ENCODE peak calls at places on chromosomes 1 and 21, in eight cellular contexts. S is sigmoid colon, I is K562, Y is NB4, L is ovary, D is breast epithelium, H is tibial nerve, Q is IMR-90. R is an unnamed sample.

GRCh38 chr1:229717774-229718173 is 91.7 kb downstream of the URB2 start:
- DNase-seq in S (no peak), I (no peak), Y (no peak), L (no peak), D (no peak), H (no peak), Q (no peak), R (no peak)

GRCh38 chr1:48675251-48675650 is 101.4 kb downstream of the BEND5 start:
- DNase-seq in S (no peak), I (no peak), Y (no peak), L (no peak), D (no peak), H (no peak), Q (no peak), R (no peak)

GRCh38 chr1:228500143-228500736 is 13.1 kb downstream of the RNF187 start:
- DNase-seq in S (no peak), I (no peak), Y (no peak), L (no peak), D (no peak), H (no peak), Q (no peak), R (no peak)

GRCh38 chr1:31412732-31413404 is at the start of gene SERINC2:
- DNase-seq in S (no peak), I (peak; percentile 95), Y (peak; percentile 34), L (no peak), D (no peak), H (no peak), Q (no peak), R (peak; percentile 58)

GRCh38 chr1:234500269-234500668 is 21.3 kb upstream of the TARBP1 start:
- DNase-seq in S (peak; percentile 78), I (no peak), Y (no peak), L (no peak), D (no peak), H (no peak), Q (no peak), R (no peak)

GRCh38 chr1:196723325-196724185 is 51.1 kb upstream of the CFHR3 start:
- DNase-seq in S (no peak), I (peak; percentile 29), Y (peak; percentile 47), L (no peak), D (no peak), H (no peak), Q (peak; percentile 23), R (peak; percentile 5)

GRCh38 chr1:4627353-4627752 is 27.1 kb upstream of the AJAP1 start:
- DNase-seq in S (peak; percentile 49), I (no peak), Y (no peak), L (no peak), D (no peak), H (no peak), Q (no peak), R (no peak)

GRCh38 chr21:26506951-26507350 is 66.1 kb downstream of the CYYR1 start:
- DNase-seq in S (no peak), I (no peak), Y (no peak), L (no peak), D (no peak), H (no peak), Q (peak; percentile 7), R (peak; percentile 6)

GRCh38 chr21:42358261-42358660 is 7.5 kb upstream of the TFF2 start:
- DNase-seq in S (no peak), I (no peak), Y (no peak), L (no peak), D (no peak), H (no peak), Q (no peak), R (no peak)

DNA sequence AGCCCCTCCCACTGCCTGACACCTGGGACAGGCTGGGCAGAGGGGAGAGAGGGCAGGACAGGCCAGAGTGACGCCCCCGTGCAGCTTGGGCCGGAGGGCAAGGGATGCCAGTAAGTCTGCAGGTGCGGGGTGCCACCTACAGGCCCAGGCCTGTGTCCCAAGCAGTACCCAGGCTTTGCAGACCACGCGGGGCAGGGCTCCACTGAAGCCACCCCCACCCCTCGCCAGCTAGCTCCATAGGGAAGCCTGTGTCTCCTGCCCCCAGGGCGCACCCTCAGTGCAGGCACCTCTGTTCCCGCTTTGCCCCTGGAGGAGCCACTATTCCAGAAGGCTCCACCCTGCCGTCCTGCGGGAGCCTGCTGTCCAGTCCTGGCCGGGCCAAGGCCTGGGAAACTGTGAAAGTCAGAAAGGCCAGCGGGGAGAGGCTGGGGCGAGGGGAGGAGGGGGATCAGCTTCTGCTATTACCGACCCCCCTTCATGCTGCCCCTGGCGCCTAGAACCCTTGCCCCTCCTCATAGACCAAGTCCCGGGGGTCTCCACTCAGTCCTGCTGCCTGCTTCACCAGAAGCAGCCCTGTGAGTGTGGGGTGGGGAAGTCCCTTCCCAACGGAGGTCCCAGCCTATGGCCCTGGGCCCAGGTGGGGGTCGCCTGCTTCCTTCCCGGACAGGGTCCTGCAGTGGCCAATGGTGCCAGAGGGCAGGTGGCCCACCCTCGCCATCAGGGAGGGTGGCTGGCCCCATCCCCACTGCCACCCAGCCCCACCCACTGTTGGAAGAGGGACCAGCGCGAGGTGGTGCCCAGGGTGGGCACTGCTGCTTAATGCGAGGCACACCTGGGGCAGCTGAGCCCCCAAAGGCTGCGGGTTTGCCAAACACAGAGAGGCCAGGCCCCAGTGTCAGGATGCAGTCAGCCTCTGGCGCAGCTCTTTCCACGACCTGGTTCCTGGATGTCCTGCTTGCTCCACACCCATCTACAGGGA is 54.4 kb downstream of the KCNAB2 start:
- DNase-seq in S (peak; percentile 57), I (no peak), Y (peak; percentile 30), L (no peak), D (no peak), H (no peak), Q (no peak), R (no peak)
- TF ChIP-seq POLR2A in S (no peak), I (no peak), Y (no peak), L (no peak), D (no peak), H (no peak), Q (no peak), R (no peak)

DNA sequence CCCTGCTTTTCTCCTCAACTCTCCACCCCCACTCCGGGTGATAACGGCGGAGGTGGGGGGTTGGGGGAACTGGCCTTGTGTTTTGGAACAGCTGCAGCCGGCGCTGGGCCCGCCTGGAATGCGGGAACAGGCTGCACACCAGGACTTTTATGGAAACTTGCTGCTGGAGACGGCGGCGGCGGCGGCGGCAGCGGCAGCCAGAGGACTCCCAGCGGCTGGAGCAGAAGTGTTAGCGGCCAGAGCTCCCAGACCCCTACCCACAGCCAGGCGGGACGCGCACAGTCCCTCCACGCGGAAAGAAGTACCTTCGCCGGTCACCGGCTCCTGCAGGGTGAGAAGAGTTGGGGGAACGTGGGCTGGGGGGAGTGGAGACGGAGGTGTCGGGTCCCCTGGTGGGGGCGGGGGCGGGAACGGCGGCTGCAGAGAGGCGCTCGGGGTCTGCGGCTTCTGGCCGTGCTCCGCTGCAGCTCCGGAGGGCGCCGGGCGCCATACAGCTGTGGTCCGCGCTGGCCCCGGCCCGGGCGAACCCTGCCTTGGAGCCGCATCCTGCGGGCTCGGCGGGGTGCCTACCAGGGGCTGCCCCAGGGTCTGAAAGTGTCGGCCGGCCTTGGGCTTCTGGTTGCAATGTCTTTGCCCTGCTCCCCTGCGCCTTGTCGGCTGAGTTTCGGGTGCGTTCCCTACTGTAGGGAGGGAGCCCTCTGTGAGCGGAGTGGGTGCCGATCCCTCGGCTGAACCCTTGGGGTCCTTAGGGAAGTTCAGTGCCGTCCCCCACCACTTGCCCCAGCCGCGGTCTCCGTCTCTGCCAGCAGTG is at the start of gene NEXN:
- DNase-seq in S (peak; percentile 93), I (peak; percentile 43), Y (peak; percentile 54), L (peak; percentile 91), D (peak; percentile 68), H (peak; percentile 50), Q (peak; percentile 79), R (peak; percentile 38)
- TF ChIP-seq POLR2A in S (peak; percentile 66), I (no peak), Y (no peak), L (no peak), D (peak; percentile 33), H (no peak), Q (no peak), R (no peak)

DNA sequence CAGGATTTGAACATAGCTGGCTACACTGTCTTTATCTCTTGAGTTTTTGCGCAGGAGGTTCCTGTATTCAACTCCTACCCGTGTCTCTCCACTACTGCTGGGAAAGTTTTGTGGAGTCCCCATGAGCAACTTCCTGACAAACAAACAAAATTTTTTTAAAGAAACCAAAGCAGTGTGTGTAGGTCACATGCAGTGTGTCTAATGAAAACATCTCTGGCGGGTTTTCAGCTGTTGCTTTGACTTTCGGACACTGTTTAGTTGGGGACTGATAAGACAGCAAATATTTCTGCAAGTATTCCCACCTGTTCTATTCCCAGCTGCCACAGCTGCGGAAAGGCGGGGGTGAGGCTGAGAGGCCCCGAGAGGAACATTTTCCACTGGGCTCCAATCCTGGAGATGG is 2.0 kb downstream of the PSEN2 start:
- DNase-seq in S (no peak), I (no peak), Y (no peak), L (no peak), D (no peak), H (no peak), Q (peak; percentile 71), R (no peak)
- TF ChIP-seq POLR2A in S (no peak), I (no peak), Y (no peak), L (no peak), D (no peak), H (no peak), Q (no peak), R (no peak)

GRCh38 chr1:236211815-236212214 is 69.5 kb downstream of the GPR137B start:
- DNase-seq in S (no peak), I (no peak), Y (no peak), L (no peak), D (no peak), H (no peak), Q (no peak), R (no peak)
- TF ChIP-seq POLR2A in S (no peak), I (no peak), Y (no peak), L (no peak), D (no peak), H (no peak), Q (no peak), R (no peak)

GRCh38 chr1:114597949-114598348 is 16.5 kb upstream of the BCAS2 start:
- DNase-seq in S (no peak), I (no peak), Y (no peak), L (no peak), D (no peak), H (no peak), Q (peak; percentile 55), R (no peak)
- TF ChIP-seq POLR2A in S (no peak), I (no peak), Y (no peak), L (no peak), D (no peak), H (no peak), Q (no peak), R (no peak)

R was measured in H54.